ENCODE peak calls at places on chromosomes 1 and 21, in eight cellular contexts. One of them, this sample, is unnamed.

GRCh38 chr1:14866841-14867626 is 268.5 kb downstream of the KAZN start:
- DNase-seq in CD8-positive, alpha-beta T cell: no peak
- DNase-seq in prostate gland: no peak
- DNase-seq in fibroblast of lung: no peak
- DNase-seq in AG10803: no peak
- DNase-seq in upper lobe of left lung: no peak
- DNase-seq in body of pancreas: no peak
- DNase-seq in lower lobe of right lung: no peak
- DNase-seq in this sample: no peak

GRCh38 chr1:156433602-156434001 is 64.6 kb downstream of the RHBG start:
- DNase-seq in prostate gland: no peak
- DNase-seq in fibroblast of lung: no peak
- DNase-seq in AG10803: no peak
- DNase-seq in CD8-positive, alpha-beta T cell: no peak
- DNase-seq in upper lobe of left lung: no peak
- DNase-seq in lower lobe of right lung: no peak
- DNase-seq in body of pancreas: no peak
- DNase-seq in this sample: no peak

GRCh38 chr1:171252482-171252881 is 4.2 kb downstream of the FMO1 start:
- DNase-seq in body of pancreas: no peak
- DNase-seq in prostate gland: no peak
- DNase-seq in CD8-positive, alpha-beta T cell: no peak
- DNase-seq in lower lobe of right lung: no peak
- DNase-seq in AG10803: no peak
- DNase-seq in fibroblast of lung: no peak
- DNase-seq in upper lobe of left lung: no peak
- DNase-seq in this sample: peak; percentile 67

GRCh38 chr1:202376247-202376646 is 27.7 kb downstream of the PPP1R12B start:
- DNase-seq in fibroblast of lung: peak; percentile 58
- DNase-seq in body of pancreas: no peak
- DNase-seq in upper lobe of left lung: no peak
- DNase-seq in CD8-positive, alpha-beta T cell: no peak
- DNase-seq in AG10803: peak; percentile 61
- DNase-seq in lower lobe of right lung: no peak
- DNase-seq in prostate gland: no peak
- DNase-seq in this sample: no peak

GRCh38 chr1:222441006-222441620 is 106.8 kb downstream of the HHIPL2 start:
- DNase-seq in fibroblast of lung: peak; percentile 18
- DNase-seq in upper lobe of left lung: no peak
- DNase-seq in prostate gland: no peak
- DNase-seq in lower lobe of right lung: no peak
- DNase-seq in AG10803: no peak
- DNase-seq in body of pancreas: no peak
- DNase-seq in CD8-positive, alpha-beta T cell: no peak
- DNase-seq in this sample: no peak

GRCh38 chr1:186497651-186498050 is 36.7 kb upstream of the PDC start:
- DNase-seq in lower lobe of right lung: no peak
- DNase-seq in CD8-positive, alpha-beta T cell: no peak
- DNase-seq in AG10803: no peak
- DNase-seq in upper lobe of left lung: no peak
- DNase-seq in prostate gland: no peak
- DNase-seq in fibroblast of lung: no peak
- DNase-seq in body of pancreas: no peak
- DNase-seq in this sample: no peak

GRCh38 chr1:204529371-204529895 is 13.2 kb downstream of the MDM4 start:
- DNase-seq in upper lobe of left lung: no peak
- DNase-seq in AG10803: no peak
- DNase-seq in fibroblast of lung: no peak
- DNase-seq in lower lobe of right lung: no peak
- DNase-seq in prostate gland: no peak
- DNase-seq in CD8-positive, alpha-beta T cell: no peak
- DNase-seq in body of pancreas: no peak
- DNase-seq in this sample: no peak

GRCh38 chr1:95407864-95408291 is 173.9 kb downstream of the RWDD3 start:
- DNase-seq in fibroblast of lung: no peak
- DNase-seq in AG10803: no peak
- DNase-seq in upper lobe of left lung: no peak
- DNase-seq in prostate gland: no peak
- DNase-seq in lower lobe of right lung: no peak
- DNase-seq in CD8-positive, alpha-beta T cell: no peak
- DNase-seq in body of pancreas: no peak
- DNase-seq in this sample: no peak

GRCh38 chr1:183580281-183580682 is 10.0 kb downstream of the NCF2 start:
- DNase-seq in body of pancreas: peak; percentile 71
- DNase-seq in CD8-positive, alpha-beta T cell: no peak
- DNase-seq in fibroblast of lung: no peak
- DNase-seq in upper lobe of left lung: peak; percentile 68
- DNase-seq in AG10803: peak; percentile 13
- DNase-seq in lower lobe of right lung: no peak
- DNase-seq in prostate gland: no peak
- DNase-seq in this sample: peak; percentile 76

GRCh38 chr1:19809044-19809750 is 5.9 kb downstream of the RNF186 start:
- DNase-seq in fibroblast of lung: no peak
- DNase-seq in AG10803: no peak
- DNase-seq in prostate gland: no peak
- DNase-seq in upper lobe of left lung: no peak
- DNase-seq in lower lobe of right lung: no peak
- DNase-seq in CD8-positive, alpha-beta T cell: no peak
- DNase-seq in body of pancreas: peak; percentile 68
- DNase-seq in this sample: no peak
- H3K4me3 ChIP-seq in fibroblast of lung: no peak overlapping the region
- H3K4me3 ChIP-seq in AG10803: no peak overlapping the region
- H3K4me3 ChIP-seq in prostate gland: no peak overlapping the region
- H3K4me3 ChIP-seq in upper lobe of left lung: no peak overlapping the region
- H3K4me3 ChIP-seq in lower lobe of right lung: no peak overlapping the region
- H3K4me3 ChIP-seq in CD8-positive, alpha-beta T cell: no peak overlapping the region
- H3K4me3 ChIP-seq in body of pancreas: no peak overlapping the region
- H3K4me3 ChIP-seq in this sample: no peak overlapping the region

GRCh38 chr21:37862536-37862935 is 53.7 kb downstream of the KCNJ6 start:
- DNase-seq in prostate gland: no peak
- DNase-seq in upper lobe of left lung: peak; percentile 32
- DNase-seq in body of pancreas: peak; percentile 43
- DNase-seq in AG10803: no peak
- DNase-seq in lower lobe of right lung: no peak
- DNase-seq in CD8-positive, alpha-beta T cell: no peak
- DNase-seq in fibroblast of lung: peak; percentile 54
- DNase-seq in this sample: peak; percentile 22
- H3K4me3 ChIP-seq in prostate gland: no peak overlapping the region
- H3K4me3 ChIP-seq in upper lobe of left lung: no peak overlapping the region
- H3K4me3 ChIP-seq in body of pancreas: no peak overlapping the region
- H3K4me3 ChIP-seq in AG10803: no peak overlapping the region
- H3K4me3 ChIP-seq in lower lobe of right lung: no peak overlapping the region
- H3K4me3 ChIP-seq in CD8-positive, alpha-beta T cell: no peak overlapping the region
- H3K4me3 ChIP-seq in fibroblast of lung: no peak overlapping the region
- H3K4me3 ChIP-seq in this sample: no peak overlapping the region

GRCh38 chr1:152034324-152034653 is 2.5 kb downstream of the S100A11 start:
- DNase-seq in AG10803: no peak
- DNase-seq in upper lobe of left lung: peak; percentile 62
- DNase-seq in CD8-positive, alpha-beta T cell: no peak
- DNase-seq in lower lobe of right lung: no peak
- DNase-seq in prostate gland: no peak
- DNase-seq in fibroblast of lung: no peak
- DNase-seq in body of pancreas: peak; percentile 65
- DNase-seq in this sample: no peak
- H3K4me3 ChIP-seq in AG10803: peak overlapping the region; percentile 97
- H3K4me3 ChIP-seq in upper lobe of left lung: no peak overlapping the region
- H3K4me3 ChIP-seq in CD8-positive, alpha-beta T cell: peak overlapping the region; percentile 65
- H3K4me3 ChIP-seq in lower lobe of right lung: peak overlapping the region; percentile 88
- H3K4me3 ChIP-seq in prostate gland: peak overlapping the region; percentile 55
- H3K4me3 ChIP-seq in fibroblast of lung: peak overlapping the region; percentile 68
- H3K4me3 ChIP-seq in body of pancreas: no peak overlapping the region
- H3K4me3 ChIP-seq in this sample: no peak overlapping the region

DNA sequence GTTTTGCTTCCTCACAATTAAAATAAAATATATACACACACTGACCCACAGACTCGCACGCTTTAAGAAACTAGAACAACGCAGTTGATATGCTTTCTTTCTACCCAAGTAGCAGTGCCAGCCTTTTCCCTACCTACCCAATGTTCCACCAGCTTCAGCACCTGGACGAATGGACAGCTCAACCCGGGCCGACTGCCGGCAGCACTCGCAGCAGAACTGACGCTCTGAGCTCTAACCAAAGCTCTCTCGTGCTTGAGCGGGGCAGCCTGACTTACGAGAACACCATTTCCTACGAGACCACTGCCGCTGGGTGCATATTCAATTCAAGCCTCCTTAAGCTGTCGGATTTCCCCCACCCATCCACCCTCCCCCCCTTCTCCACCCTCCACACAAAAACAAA is 127.4 kb upstream of the DPYD start:
- DNase-seq in upper lobe of left lung: peak; percentile 82
- DNase-seq in CD8-positive, alpha-beta T cell: peak; percentile 50
- DNase-seq in body of pancreas: peak; percentile 84
- DNase-seq in fibroblast of lung: peak; percentile 91
- DNase-seq in AG10803: peak; percentile 87
- DNase-seq in prostate gland: peak; percentile 60
- DNase-seq in lower lobe of right lung: peak; percentile 83
- DNase-seq in this sample: peak; percentile 42
- H3K4me3 ChIP-seq in upper lobe of left lung: no peak overlapping the region
- H3K4me3 ChIP-seq in CD8-positive, alpha-beta T cell: no peak overlapping the region
- H3K4me3 ChIP-seq in body of pancreas: no peak overlapping the region
- H3K4me3 ChIP-seq in fibroblast of lung: peak overlapping the region; percentile 68
- H3K4me3 ChIP-seq in AG10803: peak overlapping the region; percentile 60
- H3K4me3 ChIP-seq in prostate gland: no peak overlapping the region
- H3K4me3 ChIP-seq in lower lobe of right lung: no peak overlapping the region
- H3K4me3 ChIP-seq in this sample: no peak overlapping the region

GRCh38 chr1:47224676-47225399 is 7.2 kb downstream of the TAL1 start:
- DNase-seq in prostate gland: no peak
- DNase-seq in upper lobe of left lung: no peak
- DNase-seq in CD8-positive, alpha-beta T cell: no peak
- DNase-seq in fibroblast of lung: no peak
- DNase-seq in lower lobe of right lung: no peak
- DNase-seq in AG10803: no peak
- DNase-seq in body of pancreas: no peak
- DNase-seq in this sample: no peak

GRCh38 chr1:47226121-47226977 is 5.7 kb downstream of the TAL1 start:
- DNase-seq in AG10803: no peak
- DNase-seq in prostate gland: no peak
- DNase-seq in lower lobe of right lung: no peak
- DNase-seq in fibroblast of lung: no peak
- DNase-seq in body of pancreas: no peak
- DNase-seq in upper lobe of left lung: no peak
- DNase-seq in CD8-positive, alpha-beta T cell: no peak
- DNase-seq in this sample: no peak

GRCh38 chr1:47223921-47224675 is 7.9 kb downstream of the TAL1 start:
- DNase-seq in AG10803: no peak
- DNase-seq in body of pancreas: no peak
- DNase-seq in fibroblast of lung: no peak
- DNase-seq in upper lobe of left lung: no peak
- DNase-seq in prostate gland: no peak
- DNase-seq in lower lobe of right lung: no peak
- DNase-seq in CD8-positive, alpha-beta T cell: no peak
- DNase-seq in this sample: no peak

GRCh38 chr1:47227370-47228232 is 4.4 kb downstream of the TAL1 start:
- DNase-seq in AG10803: no peak
- DNase-seq in fibroblast of lung: no peak
- DNase-seq in upper lobe of left lung: no peak
- DNase-seq in lower lobe of right lung: no peak
- DNase-seq in prostate gland: no peak
- DNase-seq in CD8-positive, alpha-beta T cell: no peak
- DNase-seq in body of pancreas: no peak
- DNase-seq in this sample: no peak

GRCh38 chr1:47225430-47226100 is 6.5 kb downstream of the TAL1 start:
- DNase-seq in lower lobe of right lung: no peak
- DNase-seq in AG10803: no peak
- DNase-seq in body of pancreas: no peak
- DNase-seq in prostate gland: no peak
- DNase-seq in CD8-positive, alpha-beta T cell: no peak
- DNase-seq in fibroblast of lung: no peak
- DNase-seq in upper lobe of left lung: no peak
- DNase-seq in this sample: no peak
- H3K4me3 ChIP-seq in lower lobe of right lung: peak overlapping the region; percentile 43
- H3K4me3 ChIP-seq in AG10803: no peak overlapping the region
- H3K4me3 ChIP-seq in body of pancreas: no peak overlapping the region
- H3K4me3 ChIP-seq in prostate gland: peak overlapping the region; percentile 20
- H3K4me3 ChIP-seq in CD8-positive, alpha-beta T cell: no peak overlapping the region
- H3K4me3 ChIP-seq in fibroblast of lung: no peak overlapping the region
- H3K4me3 ChIP-seq in upper lobe of left lung: no peak overlapping the region
- H3K4me3 ChIP-seq in this sample: peak overlapping the region; percentile 80

GRCh38 chr1:145720878-145721671 is 1.8 kb downstream of the CD160 start:
- DNase-seq in lower lobe of right lung: peak; percentile 78
- DNase-seq in upper lobe of left lung: peak; percentile 70
- DNase-seq in AG10803: peak; percentile 54
- DNase-seq in CD8-positive, alpha-beta T cell: peak; percentile 67
- DNase-seq in fibroblast of lung: peak; percentile 47
- DNase-seq in prostate gland: peak; percentile 37
- DNase-seq in body of pancreas: peak; percentile 65
- DNase-seq in this sample: no peak
- H3K4me3 ChIP-seq in lower lobe of right lung: peak overlapping the region; percentile 35
- H3K4me3 ChIP-seq in upper lobe of left lung: no peak overlapping the region
- H3K4me3 ChIP-seq in AG10803: peak overlapping the region; percentile 59
- H3K4me3 ChIP-seq in CD8-positive, alpha-beta T cell: peak overlapping the region; percentile 38
- H3K4me3 ChIP-seq in fibroblast of lung: no peak overlapping the region
- H3K4me3 ChIP-seq in prostate gland: peak overlapping the region; percentile 17
- H3K4me3 ChIP-seq in body of pancreas: no peak overlapping the region
- H3K4me3 ChIP-seq in this sample: no peak overlapping the region

This sample was measured in Jurkat, Clone E6-1.